ENCODE peak calls at places on chromosomes 13 and 19, in five cellular contexts. H is HCT116, V is H1, R is HepG2, N is GM12878. B is an unnamed sample.

GRCh38 chr19:2887391-2887914 is 13.3 kb upstream of the ZNF57 start:
- DNase-seq in V (no peak), N (no peak), H (peak; percentile 64), R (peak; percentile 76), B (peak; percentile 31)

GRCh38 chr13:79593611-79594275 is 112.8 kb downstream of the NDFIP2 start:
- DNase-seq in R (no peak), V (no peak), N (no peak), H (no peak), B (no peak)

GRCh38 chr13:76516013-76516412 is 370.2 kb downstream of the KCTD12 start:
- DNase-seq in R (no peak), V (no peak), H (no peak), N (no peak), B (no peak)

GRCh38 chr13:98438246-98439135 is 138.4 kb downstream of the STK24 start:
- DNase-seq in N (no peak), H (no peak), R (no peak), V (no peak), B (no peak)

GRCh38 chr19:47379398-47379938 is 30.4 kb downstream of the DHX34 start:
- DNase-seq in N (no peak), R (no peak), H (no peak), V (no peak), B (no peak)

GRCh38 chr19:43820098-43820860 is 6.8 kb upstream of the ZNF283 start:
- DNase-seq in V (peak; percentile 44), R (no peak), H (no peak), N (no peak), B (no peak)

GRCh38 chr19:30064776-30065494 is 122.9 kb downstream of the URI1 start:
- DNase-seq in V (no peak), R (no peak), N (no peak), H (no peak), B (no peak)

GRCh38 chr13:40966298-40966697 is 52.8 kb downstream of the ELF1 start:
- DNase-seq in V (no peak), H (no peak), N (no peak), R (no peak), B (no peak)

GRCh38 chr19:37505958-37506386 is 767 bp upstream of the ZNF793 start:
- DNase-seq in H (no peak), R (no peak), N (no peak), V (no peak), B (no peak)

GRCh38 chr13:50917572-50917971 is 8.0 kb downstream of the RNASEH2B start:
- DNase-seq in R (no peak), N (no peak), H (no peak), V (no peak), B (no peak)

GRCh38 chr13:99311137-99311536 is 3.9 kb upstream of the GPR183 start:
- DNase-seq in H (no peak), V (no peak), N (no peak), R (no peak), B (no peak)

GRCh38 chr19:51727349-51727880 is 3.6 kb upstream of the HAS1 start:
- DNase-seq in V (no peak), N (no peak), R (no peak), H (no peak), B (peak; percentile 50)

GRCh38 chr19:20276011-20276738 is 109.2 kb downstream of the ZNF486 start:
- DNase-seq in N (no peak), H (no peak), V (no peak), R (no peak), B (no peak)

GRCh38 chr19:49929121-49929610 is at the start of the genes ATF5 and NUP62:
- DNase-seq in R (peak; percentile 80), N (peak; percentile 46), H (peak; percentile 59), V (peak; percentile 70), B (peak; percentile 88)

GRCh38 chr19:17504456-17504855 is 7.0 kb upstream of the PGLS start:
- DNase-seq in V (no peak), H (no peak), R (no peak), N (no peak), B (no peak)

GRCh38 chr19:17506745-17507144 is 4.7 kb upstream of the PGLS start:
- DNase-seq in N (no peak), R (no peak), V (no peak), H (no peak), B (no peak)

GRCh38 chr19:17504030-17504429 is 7.4 kb upstream of the PGLS start:
- DNase-seq in N (no peak), R (no peak), H (no peak), V (no peak), B (no peak)

GRCh38 chr19:17503240-17503639 is 8.2 kb upstream of the PGLS start:
- DNase-seq in V (no peak), N (no peak), H (no peak), R (no peak), B (no peak)

DNA sequence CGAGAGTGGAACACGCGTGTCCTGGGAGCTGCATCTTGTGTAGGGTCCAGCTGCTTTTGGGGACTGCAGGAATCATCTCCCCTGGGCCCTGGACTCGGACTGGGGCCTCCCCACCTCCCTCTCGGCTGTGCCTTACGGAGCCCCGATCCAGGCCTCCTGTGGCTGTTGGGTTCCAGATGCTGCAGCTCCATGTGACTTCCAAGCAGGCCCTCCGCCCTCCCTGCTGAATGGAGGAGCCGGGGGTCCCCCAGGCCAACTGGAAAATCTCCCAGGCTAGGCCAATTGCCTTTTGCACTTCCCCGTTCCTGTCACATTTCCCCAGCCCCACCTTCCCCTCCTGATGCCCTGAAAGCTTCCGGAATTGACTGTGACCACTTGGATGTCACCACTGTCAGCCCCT is 6.2 kb upstream of the PGLS start:
- DNase-seq in R (no peak), N (no peak), H (no peak), V (no peak), B (no peak)
- TF ChIP-seq JUND in R (no peak), N (no peak), H (no peak), V (no peak), B (no peak)

GRCh38 chr13:23321534-23322241 is 111.8 kb downstream of the SACS start:
- DNase-seq in V (no peak), H (peak; percentile 26), N (peak; percentile 35), R (peak; percentile 11), B (no peak)
- TF ChIP-seq JUND in V (no peak), H (no peak), N (no peak), R (no peak), B (no peak)

GRCh38 chr13:66992183-66992582 is 238.0 kb downstream of the PCDH9 start:
- DNase-seq in N (no peak), H (no peak), R (no peak), V (no peak), B (no peak)
- TF ChIP-seq JUND in N (no peak), H (no peak), R (no peak), V (no peak), B (no peak)

GRCh38 chr19:6712692-6713670 is 7.5 kb downstream of the C3 start:
- DNase-seq in V (no peak), N (no peak), H (no peak), R (no peak), B (no peak)
- TF ChIP-seq JUND in V (no peak), N (no peak), H (no peak), R (no peak), B (no peak)

GRCh38 chr13:32745509-32745908 is 159.3 kb downstream of the PDS5B start:
- DNase-seq in N (no peak), V (no peak), R (peak; percentile 10), H (no peak), B (no peak)

GRCh38 chr13:32748305-32748704 is 162.1 kb downstream of the PDS5B start:
- DNase-seq in N (no peak), H (no peak), R (no peak), V (no peak), B (no peak)

GRCh38 chr13:32751340-32751739 is 165.1 kb downstream of the PDS5B start:
- DNase-seq in V (no peak), N (no peak), H (no peak), R (no peak), B (no peak)

DNA sequence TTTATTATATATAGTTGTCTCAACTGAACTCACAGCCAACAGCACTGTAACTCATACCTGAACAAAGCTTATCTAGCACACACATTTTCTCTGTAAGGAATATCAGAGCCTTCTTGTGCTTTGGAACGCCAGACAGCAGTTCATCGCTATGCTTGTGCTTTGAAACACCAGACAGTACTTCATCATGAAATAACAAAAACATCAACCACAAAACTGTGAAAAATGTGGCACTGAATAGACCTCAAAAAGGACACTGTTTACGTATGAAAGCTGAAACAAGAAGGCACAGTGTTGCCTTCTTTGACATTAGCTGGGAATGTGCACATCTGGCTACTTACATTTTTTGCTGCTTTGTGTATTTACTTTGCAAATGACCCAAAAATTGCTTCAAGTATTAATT is 160.2 kb downstream of the PDS5B start:
- DNase-seq in R (no peak), H (no peak), V (no peak), N (no peak), B (no peak)
- TF ChIP-seq JUND in R (no peak), H (no peak), V (no peak), N (no peak), B (no peak)

DNA sequence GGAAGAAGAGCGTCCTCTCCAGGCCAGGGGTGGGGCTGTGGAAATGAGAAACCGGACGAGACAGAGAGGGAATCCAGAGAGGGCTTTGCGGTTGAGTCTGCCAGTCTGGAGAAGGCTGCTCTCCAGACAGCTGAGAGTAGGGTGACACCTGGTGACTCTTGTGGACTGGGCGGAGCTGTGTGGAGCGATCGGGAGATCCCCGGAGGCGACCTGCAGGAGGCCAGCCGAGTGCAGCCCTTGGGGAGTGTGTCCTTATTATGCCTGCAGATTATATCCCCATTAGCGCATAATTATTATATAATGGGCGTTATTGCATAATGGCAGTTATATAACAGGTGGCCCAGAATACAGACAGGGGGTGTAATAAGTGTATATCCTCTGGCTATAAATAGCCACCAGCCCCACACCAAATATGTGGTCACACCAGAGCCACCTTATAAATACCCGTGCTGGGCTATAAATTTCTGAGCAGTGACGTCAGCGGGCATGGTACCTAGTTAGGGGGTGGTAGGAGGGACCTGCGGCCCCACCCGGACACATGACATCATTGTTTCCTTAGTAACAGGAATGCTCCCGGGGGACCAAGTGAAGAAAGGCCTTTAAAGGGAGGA is 41.2 kb downstream of the NFIX start:
- DNase-seq in R (no peak), N (no peak), V (no peak), H (peak; percentile 56), B (peak; percentile 31)
- TF ChIP-seq JUND in R (no peak), N (no peak), V (no peak), H (no peak), B (no peak)

GRCh38 chr13:111407381-111408131 is 87.1 kb downstream of the TEX29 start:
- DNase-seq in V (no peak), R (peak; percentile 44), H (no peak), N (no peak), B (no peak)
- TF ChIP-seq JUND in V (no peak), R (no peak), H (no peak), N (no peak), B (no peak)

GRCh38 chr19:16522559-16523377 is 19.5 kb downstream of the CHERP start:
- DNase-seq in V (no peak), R (no peak), H (no peak), N (no peak), B (no peak)

GRCh38 chr19:16521715-16522289 is 20.4 kb downstream of the CHERP start:
- DNase-seq in V (no peak), H (no peak), N (no peak), R (no peak), B (no peak)

GRCh38 chr19:16520074-16520973 is 21.9 kb downstream of the CHERP start:
- DNase-seq in H (no peak), N (no peak), V (no peak), R (no peak), B (no peak)

GRCh38 chr19:16519230-16519687 is 23.0 kb downstream of the CHERP start:
- DNase-seq in R (no peak), V (no peak), N (no peak), H (no peak), B (no peak)

GRCh38 chr19:16520986-16521624 is 21.1 kb downstream of the CHERP start:
- DNase-seq in V (no peak), H (no peak), R (no peak), N (no peak), B (no peak)
- TF ChIP-seq JUND in V (no peak), H (no peak), R (no peak), N (no peak), B (no peak)